ENCODE peak calls at places on chromosomes 4 and X, in seven cellular contexts. F is K562, S is kidney, Z is IMR-90, E is GM23248, H is colonic mucosa, X is MM.1S. T is an unnamed sample. For H3K36me3, the result is how much of the 10 kb centered on the place peaks cover.

GRCh38 chr4:56690393-56690971 is 9.4 kb upstream of the HOPX start:
- DNase-seq in H (no peak), Z (no peak), F (peak), X (no peak), E (no peak), S (no peak), T (no peak)

GRCh38 chr4:51907001-51907669 is 64.2 kb downstream of the DCUN1D4 start:
- DNase-seq in F (no peak), Z (no peak), S (no peak), E (no peak), X (no peak), H (no peak), T (no peak)

GRCh38 chr4:132123870-132124623 is 1025.0 kb upstream of the PCDH10 start:
- DNase-seq in X (peak), H (no peak), F (peak), E (no peak), S (no peak), Z (peak), T (no peak)

GRCh38 chr4:1872918-1873269 is 1.7 kb downstream of the NSD2 start:
- DNase-seq in F (peak), S (no peak), Z (peak), X (peak), E (peak), H (no peak), T (no peak)

GRCh38 chrX:69093960-69094935 is 71.0 kb downstream of the PJA1 start:
- DNase-seq in Z (peak), F (peak), S (no peak), X (no peak), H (peak), E (peak), T (peak)

GRCh38 chr4:177699365-177700213 is 257.4 kb upstream of the AGA start:
- DNase-seq in X (no peak), E (peak), Z (peak), F (no peak), S (no peak), H (no peak), T (no peak)

GRCh38 chrX:127302841-127303240 is 483.3 kb downstream of the PRR32 start:
- DNase-seq in X (no peak), H (no peak), Z (no peak), F (no peak), S (no peak), E (no peak), T (no peak)

GRCh38 chr4:28248269-28248668 is 1387.6 kb downstream of the STIM2 start:
- DNase-seq in F (no peak), Z (no peak), X (no peak), H (no peak), S (no peak), E (no peak), T (no peak)

GRCh38 chr4:118927976-118928375 is 39.3 kb downstream of the SYNPO2 start:
- DNase-seq in Z (no peak), S (no peak), H (no peak), X (no peak), E (no peak), F (no peak), T (no peak)

GRCh38 chr4:169024762-169025161 is 14.7 kb upstream of the CBR4 start:
- DNase-seq in F (no peak), S (no peak), Z (peak), X (peak), E (peak), H (no peak), T (peak)

GRCh38 chr4:94905511-94905910 is 147.8 kb downstream of the BMPR1B start:
- DNase-seq in F (no peak), Z (no peak), X (no peak), H (no peak), S (no peak), E (no peak), T (no peak)

GRCh38 chr4:151624606-151625565 is 135.9 kb downstream of the GATB start:
- DNase-seq in F (no peak), E (peak), Z (no peak), S (no peak), H (no peak), X (no peak), T (no peak)

GRCh38 chr4:82753725-82754410 is 44.7 kb downstream of the SCD5 start:
- DNase-seq in S (no peak), F (no peak), Z (peak), E (peak), H (no peak), X (no peak), T (peak)

GRCh38 chrX:24846551-24847170 is 152.9 kb downstream of the POLA1 start:
- DNase-seq in X (no peak), Z (peak), H (no peak), F (no peak), S (no peak), E (peak), T (no peak)

GRCh38 chr4:40788338-40788737 is 38.6 kb downstream of the NSUN7 start:
- DNase-seq in Z (no peak), X (no peak), S (no peak), E (no peak), H (no peak), F (no peak), T (no peak)

GRCh38 chr4:156974264-156974663 is 2.7 kb upstream of the PDGFC start:
- DNase-seq in X (no peak), H (no peak), S (no peak), E (no peak), F (no peak), Z (peak), T (no peak)

GRCh38 chr4:112564706-112565270 is 48.8 kb upstream of the NEUROG2 start:
- DNase-seq in F (no peak), H (no peak), X (no peak), S (no peak), E (no peak), Z (no peak), T (no peak)

GRCh38 chrX:44915361-44915868 is 42.4 kb downstream of the KDM6A start:
- DNase-seq in Z (peak), E (no peak), H (no peak), X (no peak), S (no peak), F (peak), T (no peak)

GRCh38 chr4:48963042-48963679 is 22.9 kb upstream of the CWH43 start:
- DNase-seq in F (peak), S (no peak), Z (peak), E (peak), X (peak), H (peak), T (peak)

GRCh38 chr4:140053185-140053584 is 100.8 kb downstream of the MAML3 start:
- DNase-seq in Z (no peak), F (no peak), S (no peak), H (no peak), E (no peak), X (no peak), T (no peak)

GRCh38 chrX:14916017-14916674 is 42.9 kb downstream of the MOSPD2 start:
- DNase-seq in H (no peak), S (no peak), E (peak), F (no peak), X (no peak), Z (peak), T (no peak)

GRCh38 chrX:65195621-65196020 is 219.4 kb upstream of the ZC4H2 start:
- DNase-seq in Z (no peak), F (no peak), S (no peak), E (no peak), X (no peak), H (peak), T (no peak)

GRCh38 chr4:127606823-127607222 is 25.9 kb upstream of the INTU start:
- DNase-seq in Z (no peak), F (no peak), X (no peak), S (no peak), H (no peak), E (no peak), T (no peak)

GRCh38 chr4:99574530-99575314 is at the start of gene MTTP:
- DNase-seq in F (no peak), S (no peak), Z (no peak), H (no peak), X (peak), E (no peak), T (no peak)

GRCh38 chrX:41594634-41595033 is 94.1 kb upstream of the GPR34 start:
- DNase-seq in F (no peak), X (no peak), S (no peak), Z (no peak), H (no peak), E (no peak), T (no peak)

GRCh38 chr4:80069837-80070788 is 2.9 kb downstream of the ANTXR2 start:
- DNase-seq in S (no peak), X (no peak), F (no peak), Z (peak), H (no peak), E (peak), T (no peak)

GRCh38 chrX:56764153-56764974 is 35.3 kb downstream of the NBDY start:
- DNase-seq in F (peak), Z (peak), E (peak), S (peak), X (peak), H (peak), T (peak)

GRCh38 chr4:498328-498919 is 532 bp downstream of the ZNF721 start:
- DNase-seq in E (peak), S (no peak), H (no peak), F (no peak), X (no peak), Z (no peak), T (no peak)

GRCh38 chrX:106243376-106243775 is 75.3 kb downstream of the PWWP3B start:
- DNase-seq in F (no peak), X (peak), Z (no peak), H (no peak), E (no peak), S (no peak), T (no peak)

GRCh38 chrX:155745792-155746191 is 133.0 kb upstream of the TMLHE start:
- DNase-seq in E (peak), S (no peak), X (no peak), H (peak), F (peak), Z (peak), T (no peak)

GRCh38 chrX:68717663-68718442 is 70.4 kb downstream of the STARD8 start:
- DNase-seq in Z (no peak), X (no peak), H (no peak), E (no peak), F (no peak), S (no peak), T (no peak)

GRCh38 chrX:119870626-119871131 is 854 bp downstream of the RNF113A start:
- DNase-seq in Z (peak), H (peak), E (peak), F (peak), S (no peak), X (no peak), T (no peak)

GRCh38 chr4:20265726-20266125 is 14.0 kb downstream of the SLIT2 start:
- DNase-seq in S (no peak), X (no peak), H (no peak), Z (peak), F (no peak), E (no peak), T (no peak)

GRCh38 chr4:20268028-20268427 is 16.3 kb downstream of the SLIT2 start:
- DNase-seq in S (no peak), E (no peak), X (no peak), H (no peak), F (no peak), Z (no peak), T (no peak)

GRCh38 chr4:20266215-20267082 is 14.7 kb downstream of the SLIT2 start:
- DNase-seq in H (no peak), S (no peak), Z (peak), X (no peak), E (peak), F (no peak), T (no peak)

GRCh38 chr4:20262221-20262620 is 10.5 kb downstream of the SLIT2 start:
- DNase-seq in X (no peak), H (no peak), E (no peak), Z (no peak), S (no peak), F (no peak), T (no peak)

GRCh38 chr4:20264688-20265087 is 13.0 kb downstream of the SLIT2 start:
- DNase-seq in X (no peak), E (no peak), H (no peak), S (no peak), Z (no peak), F (no peak), T (no peak)
- H3K27ac ChIP-seq in X (no peak), E (no peak), H (no peak), S (no peak), Z (no peak), F (no peak), T (no peak)

DNA sequence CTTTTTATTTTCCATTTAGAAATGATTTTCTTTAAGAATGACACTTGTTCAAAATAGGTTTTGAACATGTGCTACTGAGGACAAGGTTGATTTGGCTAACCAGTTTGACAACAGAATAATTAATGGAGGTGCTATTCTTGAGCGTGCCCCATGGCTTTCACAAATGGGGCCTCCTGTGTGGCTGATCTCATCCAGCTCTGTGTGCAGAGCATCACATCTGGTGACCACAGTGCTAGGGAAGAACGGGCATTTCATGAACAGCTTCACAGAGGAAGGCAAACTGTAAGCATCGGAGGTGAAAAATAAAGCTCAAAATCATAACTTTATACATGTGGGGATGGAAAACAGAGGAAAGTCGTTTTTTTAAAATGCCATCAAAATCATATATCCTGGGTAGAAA is 148.6 kb downstream of the SOWAHB start:
- DNase-seq in F (no peak), E (no peak), X (no peak), Z (no peak), H (no peak), S (no peak), T (no peak)
- H3K36me3 ChIP-seq in F (under half), E (under half), X (under half), Z (under half), H (under half), S (under half), T (under half)

GRCh38 chr4:73010789-73011628 is 58.5 kb downstream of the COX18 start:
- DNase-seq in E (no peak), Z (no peak), S (peak), X (no peak), F (no peak), H (no peak), T (no peak)

GRCh38 chr4:73006286-73006990 is 63.1 kb downstream of the COX18 start:
- DNase-seq in Z (no peak), X (peak), S (no peak), E (no peak), F (no peak), H (no peak), T (no peak)

GRCh38 chr4:73007526-73008100 is 61.9 kb downstream of the COX18 start:
- DNase-seq in F (no peak), S (no peak), Z (no peak), E (no peak), H (no peak), X (no peak), T (no peak)

GRCh38 chr4:73012673-73013072 is 56.8 kb downstream of the COX18 start:
- DNase-seq in E (no peak), Z (no peak), H (no peak), S (peak), X (no peak), F (no peak), T (no peak)

DNA sequence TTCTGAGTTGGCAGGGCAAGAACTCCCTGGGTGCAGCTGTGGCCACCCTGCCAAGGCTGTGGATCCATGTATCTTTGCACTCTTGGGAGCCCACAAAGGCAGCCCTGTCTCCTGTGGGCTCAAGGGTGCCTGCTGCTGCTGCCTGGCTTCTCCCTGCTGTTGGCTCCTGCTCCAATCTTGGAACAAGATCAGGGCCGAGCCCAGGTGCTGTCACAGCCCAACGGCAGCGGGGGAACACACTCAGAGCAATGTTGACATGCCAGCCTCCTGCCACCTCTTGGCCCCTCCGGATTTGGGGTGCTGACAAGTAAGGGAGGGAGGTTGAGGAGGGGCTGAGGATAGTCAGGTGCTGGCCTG is 57.9 kb downstream of the COX18 start:
- DNase-seq in Z (no peak), F (no peak), H (no peak), E (no peak), S (peak), X (no peak), T (no peak)
- H3K27ac ChIP-seq in Z (no peak), F (no peak), H (no peak), E (no peak), S (no peak), X (no peak), T (no peak)

GRCh38 chrX:125096870-125097269 is 222.8 kb upstream of the TEX13C start:
- DNase-seq in F (no peak), S (no peak), X (no peak), E (no peak), H (no peak), Z (no peak), T (no peak)

GRCh38 chrX:125101971-125102750 is 217.5 kb upstream of the TEX13C start:
- DNase-seq in E (no peak), S (no peak), X (no peak), H (no peak), F (no peak), Z (no peak), T (no peak)

GRCh38 chrX:125094901-125095300 is 224.8 kb upstream of the TEX13C start:
- DNase-seq in Z (no peak), F (no peak), S (no peak), E (no peak), H (no peak), X (no peak), T (no peak)

GRCh38 chrX:125096469-125096868 is 223.2 kb upstream of the TEX13C start:
- DNase-seq in E (no peak), X (no peak), Z (no peak), S (no peak), H (no peak), F (no peak), T (no peak)
- H3K36me3 ChIP-seq in E (under half), X (under half), Z (under half), S (under half), H (under half), F (under half), T (under half)

DNA sequence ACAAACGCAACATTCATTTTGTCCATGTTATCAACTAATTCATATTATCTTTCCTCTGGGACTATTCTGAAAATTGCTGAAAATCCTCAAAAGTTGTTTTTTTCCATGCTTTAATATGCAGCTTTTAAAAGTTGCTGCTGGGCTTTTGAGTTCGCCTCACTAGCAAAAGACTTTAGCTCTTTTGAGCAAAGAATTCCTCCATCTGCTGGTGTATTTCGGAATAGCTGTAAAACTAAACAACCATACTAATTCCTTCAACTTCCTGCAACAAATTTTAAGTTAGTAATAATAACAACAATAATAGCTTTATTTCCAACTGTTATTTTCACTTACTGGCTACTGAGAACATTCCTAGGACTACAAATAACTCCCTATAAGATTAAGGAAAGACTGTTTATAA is 124.5 kb upstream of the PLAC1 start:
- DNase-seq in E (peak), S (no peak), X (no peak), Z (peak), F (peak), H (no peak), T (no peak)
- H3K27ac ChIP-seq in E (no peak), S (no peak), X (no peak), Z (no peak), F (no peak), H (no peak), T (no peak)

GRCh38 chrX:148958896-148959295 is 458.5 kb downstream of the AFF2 start:
- DNase-seq in E (peak), H (no peak), F (no peak), S (no peak), X (no peak), Z (no peak), T (no peak)

GRCh38 chrX:148956352-148956751 is 455.9 kb downstream of the AFF2 start:
- DNase-seq in H (no peak), X (peak), Z (no peak), F (no peak), S (no peak), E (no peak), T (no peak)

GRCh38 chrX:148961990-148962389 is 461.6 kb downstream of the AFF2 start:
- DNase-seq in S (no peak), F (no peak), Z (no peak), H (no peak), E (no peak), X (no peak), T (no peak)

DNA sequence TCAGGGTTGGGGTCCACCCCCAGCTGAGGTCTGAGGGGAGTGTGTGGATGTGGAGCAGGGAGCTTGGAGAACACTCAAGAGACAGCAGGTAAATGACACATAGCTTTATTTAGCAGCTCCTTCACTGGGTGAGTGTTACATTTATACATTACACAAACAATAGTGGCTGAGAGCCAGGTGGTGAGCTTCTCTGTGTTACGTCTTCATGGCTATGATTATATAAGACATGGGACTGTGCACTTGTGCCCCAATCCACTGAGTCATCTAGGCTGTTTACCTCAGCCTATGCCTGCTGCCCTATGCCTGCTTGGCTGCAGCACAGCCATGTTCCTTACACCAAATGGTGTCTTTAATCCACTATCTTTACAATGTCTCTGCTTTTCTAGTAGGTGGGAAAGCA is 459.6 kb downstream of the AFF2 start:
- DNase-seq in Z (no peak), H (no peak), X (no peak), F (no peak), E (no peak), S (no peak), T (no peak)
- H3K36me3 ChIP-seq in Z (under half), H (under half), X (under half), F (under half), E (under half), S (under half), T (under half)

GRCh38 chr4:4658051-4658450 is 116.2 kb upstream of the STX18 start:
- DNase-seq in X (no peak), F (no peak), S (no peak), H (no peak), E (no peak), Z (no peak), T (no peak)
- H3K27ac ChIP-seq in X (no peak), F (no peak), S (no peak), H (no peak), E (no peak), Z (no peak), T (no peak)

T was measured in WERI-Rb-1.